ENCODE peak calls at places on chromosomes 7 and 10, in eight cellular contexts. N is A549, A is K562, E is suprapubic skin, O is stomach, H is tibial nerve, F is H1, C is HepG2. Q is an unnamed sample.

GRCh38 chr7:156434706-156435105 is 205.9 kb upstream of the RNF32 start:
- DNase-seq in N (no peak), A (no peak), E (no peak), O (no peak), H (no peak), F (no peak), C (no peak), Q (no peak)

GRCh38 chr7:47905071-47905920 is 43.0 kb downstream of the PKD1L1 start:
- DNase-seq in N (no peak), A (no peak), E (no peak), O (no peak), H (no peak), F (no peak), C (no peak), Q (no peak)

GRCh38 chr7:6035165-6035564 is 4.0 kb downstream of the ANKRD61 start:
- DNase-seq in N (no peak), A (no peak), E (no peak), O (no peak), H (no peak), F (no peak), C (no peak), Q (no peak)

GRCh38 chr7:44216019-44216418 is 15.2 kb downstream of the YKT6 start:
- DNase-seq in N (no peak), A (no peak), E (no peak), O (no peak), H (no peak), F (no peak), C (no peak), Q (peak; percentile 4)

GRCh38 chr7:30713397-30713796 is 31.1 kb upstream of the CRHR2 start:
- DNase-seq in N (no peak), A (no peak), E (no peak), O (no peak), H (no peak), F (no peak), C (no peak), Q (no peak)

GRCh38 chr7:70299447-70299807 is 701.2 kb downstream of the AUTS2 start:
- DNase-seq in N (no peak), A (no peak), E (no peak), O (no peak), H (no peak), F (no peak), C (no peak), Q (no peak)

GRCh38 chr7:47420117-47420780 is 161.7 kb downstream of the TNS3 start:
- DNase-seq in N (no peak), A (no peak), E (peak; percentile 26), O (no peak), H (no peak), F (no peak), C (no peak), Q (no peak)

GRCh38 chr10:36725581-36726520 is 399.5 kb upstream of the ANKRD30A start:
- DNase-seq in N (peak; percentile 86), A (no peak), E (no peak), O (no peak), H (no peak), F (peak; percentile 55), C (peak; percentile 12), Q (no peak)

GRCh38 chr7:7576344-7576743 is 9.7 kb downstream of the MIOS start:
- DNase-seq in N (no peak), A (no peak), E (no peak), O (no peak), H (no peak), F (no peak), C (no peak), Q (no peak)

GRCh38 chr7:131076032-131076431 is 251.6 kb upstream of the MKLN1 start:
- DNase-seq in N (no peak), A (no peak), E (no peak), O (no peak), H (no peak), F (no peak), C (no peak), Q (no peak)

GRCh38 chr10:78656397-78656796 is 412.4 kb upstream of the ZMIZ1 start:
- DNase-seq in N (no peak), A (no peak), E (no peak), O (no peak), H (no peak), F (no peak), C (no peak), Q (no peak)

GRCh38 chr7:93146465-93147127 is 1.6 kb downstream of the SAMD9L start:
- DNase-seq in N (no peak), A (no peak), E (no peak), O (no peak), H (no peak), F (no peak), C (no peak), Q (no peak)

GRCh38 chr10:120982507-120982906 is 131.3 kb downstream of the WDR11 start:
- DNase-seq in N (no peak), A (no peak), E (no peak), O (no peak), H (no peak), F (no peak), C (no peak), Q (no peak)

DNA sequence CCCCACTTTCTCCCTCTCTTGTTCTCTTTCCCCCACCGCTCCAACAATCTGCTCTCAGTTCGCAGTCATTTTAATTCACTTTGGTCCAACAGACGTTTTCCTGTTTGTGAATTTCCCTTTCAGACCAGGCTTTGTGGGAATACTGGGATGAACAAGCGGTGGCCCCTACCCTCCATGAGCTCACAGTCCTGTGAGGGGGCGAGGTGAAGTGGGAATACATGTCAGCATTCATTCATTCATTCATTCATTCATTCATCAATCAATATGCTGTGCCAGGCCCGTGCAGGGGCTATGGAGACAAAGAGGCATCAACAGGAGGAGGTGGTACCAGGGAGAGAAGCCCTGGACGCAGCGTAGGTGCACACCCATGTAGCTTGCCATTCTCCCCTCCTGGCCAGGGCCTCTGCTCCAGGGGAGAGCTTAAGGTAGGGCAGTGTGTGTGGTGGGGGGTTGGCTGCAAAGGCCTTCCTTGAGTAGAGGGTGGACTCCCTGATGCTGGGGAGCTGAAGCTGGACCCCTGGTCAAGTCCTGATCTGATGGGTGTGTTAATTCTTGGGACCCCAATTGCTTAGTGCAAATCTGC is 16.1 kb downstream of the PRF1 start:
- DNase-seq in N (no peak), A (no peak), E (peak; percentile 61), O (no peak), H (no peak), F (no peak), C (no peak), Q (peak; percentile 12)
- TF ChIP-seq EP300 in N (no peak), A (no peak), E (no peak), O (no peak), H (no peak), F (no peak), C (no peak), Q (no peak)

GRCh38 chr7:2819161-2819953 is 24.8 kb downstream of the GNA12 start:
- DNase-seq in N (no peak), A (no peak), E (no peak), O (no peak), H (no peak), F (no peak), C (no peak), Q (no peak)
- H3K27ac ChIP-seq in N (peak overlapping the region; percentile 89), A (no peak overlapping the region), E (no peak overlapping the region), O (no peak overlapping the region), H (no peak overlapping the region), F (peak overlapping the region; percentile 67), C (peak overlapping the region; percentile 76), Q (no peak overlapping the region)

DNA sequence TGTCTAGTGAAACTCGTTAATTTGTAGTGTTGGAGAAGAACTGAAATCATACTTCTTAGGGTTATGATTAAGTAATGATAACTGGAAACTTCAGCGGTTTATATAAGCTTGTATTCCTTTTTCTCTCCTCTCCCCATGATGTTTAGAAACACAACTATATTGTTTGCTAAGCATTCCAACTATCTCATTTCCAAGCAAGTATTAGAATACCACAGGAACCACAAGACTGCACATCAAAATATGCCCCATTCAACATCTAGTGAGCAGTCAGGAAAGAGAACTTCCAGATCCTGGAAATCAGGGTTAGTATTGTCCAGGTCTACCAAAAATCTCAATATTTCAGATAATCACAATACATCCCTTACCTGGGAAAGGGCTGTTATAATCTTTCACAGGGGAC is 187.6 kb downstream of the CFTR start:
- DNase-seq in N (no peak), A (no peak), E (no peak), O (no peak), H (no peak), F (no peak), C (no peak), Q (no peak)
- TF ChIP-seq EP300 in N (no peak), A (no peak), E (no peak), O (no peak), H (no peak), F (no peak), C (no peak), Q (no peak)

GRCh38 chr10:22697101-22697500 is 17.3 kb downstream of the PIP4K2A start:
- DNase-seq in N (no peak), A (no peak), E (no peak), O (no peak), H (no peak), F (no peak), C (no peak), Q (no peak)

GRCh38 chr10:22693860-22694259 is 20.5 kb downstream of the PIP4K2A start:
- DNase-seq in N (no peak), A (no peak), E (no peak), O (no peak), H (no peak), F (no peak), C (no peak), Q (no peak)

GRCh38 chr10:22690614-22691431 is 23.6 kb downstream of the PIP4K2A start:
- DNase-seq in N (no peak), A (no peak), E (no peak), O (no peak), H (no peak), F (no peak), C (no peak), Q (no peak)

GRCh38 chr10:22690158-22690557 is 24.2 kb downstream of the PIP4K2A start:
- DNase-seq in N (no peak), A (no peak), E (no peak), O (no peak), H (no peak), F (no peak), C (no peak), Q (no peak)

DNA sequence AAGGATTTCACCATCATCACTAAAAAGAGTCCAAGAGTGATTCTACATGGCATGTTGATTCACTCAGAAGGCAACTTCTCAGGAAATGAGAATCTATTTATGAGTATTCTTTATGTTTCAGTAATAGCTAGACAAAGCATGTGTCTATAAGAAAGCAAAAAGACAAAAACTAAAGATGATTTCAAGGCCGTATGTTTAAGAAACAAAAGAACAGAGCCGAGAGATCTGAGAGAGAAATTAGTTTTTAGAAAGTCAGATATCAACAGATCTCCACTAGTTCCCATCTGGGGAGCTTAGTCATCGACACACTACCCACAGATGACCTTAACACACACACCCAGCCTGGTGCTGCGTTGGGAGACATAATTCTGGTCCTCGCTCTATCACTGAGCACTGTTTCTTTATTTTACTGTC is 21.0 kb downstream of the PIP4K2A start:
- DNase-seq in N (no peak), A (peak; percentile 36), E (no peak), O (no peak), H (no peak), F (no peak), C (no peak), Q (no peak)
- H3K27ac ChIP-seq in N (no peak overlapping the region), A (peak overlapping the region; percentile 27), E (no peak overlapping the region), O (no peak overlapping the region), H (no peak overlapping the region), F (no peak overlapping the region), C (no peak overlapping the region), Q (no peak overlapping the region)